ENCODE peak calls at places on chromosomes 13 and 19, in five cellular contexts. G is H1, E is neuronal stem cell, K is mesenchymal stem cell, Z is H9. R is an unnamed sample.

GRCh38 chr19:46840157-46840942 is 10.3 kb downstream of the AP2S1 start:
- DNase-seq in G (peak; percentile 60), K (peak; percentile 78), Z (peak; percentile 78), E (peak; percentile 71), R (peak; percentile 70)

GRCh38 chr13:39185326-39185725 is 147.1 kb downstream of the NHLRC3 start:
- DNase-seq in Z (no peak), K (no peak), G (no peak), E (no peak), R (no peak)

GRCh38 chr19:3389876-3390361 is 23.5 kb downstream of the NFIC start:
- DNase-seq in Z (peak; percentile 61), G (peak; percentile 65), K (peak; percentile 73), E (no peak), R (peak; percentile 39)

GRCh38 chr13:99062593-99062992 is 84.7 kb upstream of the DOCK9 start:
- DNase-seq in Z (no peak), E (no peak), K (no peak), G (no peak), R (peak; percentile 30)

GRCh38 chr19:13622727-13623126 is 116.4 kb upstream of the CACNA1A start:
- DNase-seq in G (no peak), K (no peak), Z (no peak), E (no peak), R (no peak)

GRCh38 chr13:85013006-85013405 is 786.2 kb downstream of the SLITRK6 start:
- DNase-seq in Z (no peak), K (no peak), E (no peak), G (no peak), R (no peak)

GRCh38 chr13:27022571-27023311 is 148.9 kb downstream of the USP12 start:
- DNase-seq in E (no peak), Z (peak; percentile 10), K (peak; percentile 91), G (no peak), R (peak; percentile 89)

GRCh38 chr19:33201473-33201872 is 7.3 kb downstream of the LRP3 start:
- DNase-seq in G (no peak), E (no peak), K (no peak), Z (no peak), R (no peak)

GRCh38 chr19:4504297-4504701 is 14.0 kb downstream of the PLIN4 start:
- DNase-seq in Z (no peak), G (no peak), E (no peak), K (no peak), R (no peak)

GRCh38 chr19:29375429-29376093 is 150.2 kb upstream of the VSTM2B start:
- DNase-seq in K (no peak), Z (peak; percentile 18), G (peak; percentile 19), E (no peak), R (no peak)

GRCh38 chr19:5691930-5692784 is 2.1 kb downstream of the RPL36 start:
- DNase-seq in E (no peak), Z (peak; percentile 42), K (peak; percentile 27), G (no peak), R (peak; percentile 11)

GRCh38 chr13:84136582-84136981 is 254.3 kb upstream of the SLITRK1 start:
- DNase-seq in K (no peak), Z (no peak), E (no peak), G (no peak), R (no peak)

GRCh38 chr19:1027953-1028902 is 1.8 kb downstream of the CNN2 start:
- DNase-seq in K (peak; percentile 95), E (peak; percentile 79), Z (peak; percentile 77), G (peak; percentile 77), R (peak; percentile 95)

GRCh38 chr13:27792393-27793218 is at the start of gene GSX1:
- DNase-seq in G (peak; percentile 87), Z (peak; percentile 88), K (peak; percentile 73), E (peak; percentile 85), R (peak; percentile 63)

GRCh38 chr19:45616709-45617027 is 14.7 kb upstream of the GPR4 start:
- DNase-seq in E (no peak), K (no peak), Z (peak; percentile 62), G (no peak), R (no peak)

GRCh38 chr19:55474269-55475265 is 1.9 kb upstream of the ZNF628 start:
- DNase-seq in E (no peak), K (no peak), G (no peak), Z (peak; percentile 25), R (no peak)
- H3K4me2 ChIP-seq in E (no peak overlapping the region), K (peak overlapping the region; percentile 8), G (peak overlapping the region; percentile 37), Z (no peak overlapping the region), R (no peak overlapping the region)

DNA sequence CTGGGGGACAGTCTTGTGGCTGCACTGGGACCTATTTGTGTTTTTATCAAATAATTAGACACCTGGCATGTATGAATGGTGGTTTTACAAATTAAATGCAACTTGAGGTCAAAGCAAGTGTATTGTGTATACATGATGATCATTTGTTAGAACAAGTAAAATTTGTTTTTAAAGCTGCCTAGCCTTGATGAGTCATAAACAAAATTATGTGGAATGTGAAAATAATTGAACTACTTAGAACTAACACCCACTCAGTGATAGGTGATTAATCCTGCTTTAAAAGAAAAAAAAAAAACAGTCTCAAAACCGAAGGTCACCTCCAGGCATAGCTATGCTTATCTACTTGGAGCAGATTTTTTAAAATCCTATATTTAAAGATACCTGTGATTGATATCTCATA is 770.3 kb upstream of the SLITRK5 start:
- DNase-seq in E (no peak), K (no peak), G (no peak), Z (no peak), R (no peak)
- H2BK15ac ChIP-seq in E (no peak overlapping the region), K (no peak overlapping the region), G (no peak overlapping the region), Z (no peak overlapping the region), R (no peak overlapping the region)

DNA sequence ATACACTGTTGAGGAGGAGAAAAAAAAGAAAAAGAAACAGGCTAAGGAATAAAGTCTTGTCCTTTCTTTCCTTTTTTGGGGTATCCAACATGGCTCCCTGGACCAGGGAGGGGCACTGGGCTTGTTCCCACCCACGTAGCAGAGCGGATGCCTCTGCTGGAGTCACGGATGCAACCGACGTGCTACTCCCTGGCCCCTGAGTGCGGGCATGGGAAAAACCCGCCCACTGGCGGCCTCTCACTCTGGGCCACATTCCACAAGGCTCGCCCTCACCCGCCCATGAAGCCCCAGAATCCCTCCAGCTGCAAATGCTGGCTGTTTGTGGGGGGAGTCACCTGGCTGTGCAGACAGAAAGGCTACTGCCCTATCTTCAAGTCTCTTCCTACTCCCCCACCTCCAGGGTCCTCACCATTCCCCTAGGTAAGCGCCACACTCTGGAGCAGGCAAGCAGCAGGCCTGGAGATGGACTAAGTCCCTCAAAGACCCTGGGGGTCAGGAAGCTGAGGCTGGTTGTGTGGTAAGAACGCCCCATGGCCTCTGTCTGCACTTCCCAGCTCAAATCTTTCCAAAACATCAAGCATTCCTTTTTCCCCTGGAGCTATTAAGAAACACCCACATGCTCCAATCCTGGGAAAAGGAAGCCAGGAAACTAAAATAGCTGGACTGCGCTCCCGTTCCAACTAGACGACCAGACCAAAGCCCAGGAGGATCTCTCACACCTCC is 17.8 kb upstream of the EPHX3 start:
- DNase-seq in Z (no peak), E (no peak), G (no peak), K (peak; percentile 81), R (peak; percentile 95)
- H4K8ac ChIP-seq in Z (no peak overlapping the region), E (no peak overlapping the region), G (no peak overlapping the region), K (peak overlapping the region; percentile 13), R (peak overlapping the region; percentile 99)

GRCh38 chr19:8458380-8458779 is 13.6 kb downstream of the HNRNPM start:
- DNase-seq in K (peak; percentile 37), G (no peak), Z (no peak), E (no peak), R (no peak)
- H3K4me2 ChIP-seq in K (no peak overlapping the region), G (no peak overlapping the region), Z (no peak overlapping the region), E (no peak overlapping the region), R (peak overlapping the region; percentile 77)

GRCh38 chr19:31350033-31350692 is 927 bp upstream of the TSHZ3 start:
- DNase-seq in G (peak; percentile 73), K (peak; percentile 58), E (no peak), Z (no peak), R (no peak)
- H2BK15ac ChIP-seq in G (no peak overlapping the region), K (peak overlapping the region; percentile 88), E (no peak overlapping the region), Z (no peak overlapping the region), R (no peak overlapping the region)

GRCh38 chr13:43626994-43627393 is 159.8 kb downstream of the ENOX1 start:
- DNase-seq in E (no peak), Z (no peak), K (no peak), G (no peak), R (no peak)

DNA sequence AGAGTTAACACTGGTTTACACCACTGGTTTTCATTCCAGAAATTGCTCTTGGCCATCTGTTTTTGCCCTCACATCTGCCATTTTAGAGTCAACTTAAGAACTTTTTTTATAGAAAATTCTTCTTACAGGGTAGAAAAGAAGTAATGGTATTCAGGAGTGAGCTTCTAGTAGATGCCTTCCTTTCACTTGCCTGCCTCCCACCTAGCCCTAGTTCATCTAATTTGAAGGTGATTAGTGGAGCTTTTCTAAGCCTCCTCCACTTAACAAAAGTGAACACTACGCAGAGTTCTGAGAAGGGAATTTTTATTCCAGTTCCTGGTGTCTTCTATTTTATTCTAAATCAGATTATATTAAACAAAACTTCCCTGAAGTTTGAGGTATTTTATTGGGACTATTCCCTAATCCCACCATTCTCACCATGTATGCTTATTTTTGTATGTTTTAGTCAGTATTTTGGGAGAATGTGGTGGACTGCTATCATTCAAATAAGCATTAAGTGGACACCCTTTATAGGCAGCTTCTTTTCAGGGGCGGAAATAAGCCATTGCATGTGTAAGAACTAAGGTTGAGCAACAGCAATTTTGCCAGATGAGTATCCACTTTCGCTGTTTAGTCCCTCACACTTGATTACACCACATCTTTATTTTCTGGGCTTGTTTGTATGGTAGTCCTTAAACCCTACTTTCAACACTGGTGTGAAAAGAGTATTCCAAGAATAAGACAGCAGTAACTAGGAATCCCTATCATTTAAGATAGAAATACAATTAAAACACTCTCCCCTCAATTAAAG is 156.9 kb downstream of the ENOX1 start:
- DNase-seq in Z (no peak), G (no peak), E (no peak), K (peak; percentile 59), R (peak; percentile 8)
- H4K8ac ChIP-seq in Z (no peak overlapping the region), G (no peak overlapping the region), E (no peak overlapping the region), K (no peak overlapping the region), R (no peak overlapping the region)

DNA sequence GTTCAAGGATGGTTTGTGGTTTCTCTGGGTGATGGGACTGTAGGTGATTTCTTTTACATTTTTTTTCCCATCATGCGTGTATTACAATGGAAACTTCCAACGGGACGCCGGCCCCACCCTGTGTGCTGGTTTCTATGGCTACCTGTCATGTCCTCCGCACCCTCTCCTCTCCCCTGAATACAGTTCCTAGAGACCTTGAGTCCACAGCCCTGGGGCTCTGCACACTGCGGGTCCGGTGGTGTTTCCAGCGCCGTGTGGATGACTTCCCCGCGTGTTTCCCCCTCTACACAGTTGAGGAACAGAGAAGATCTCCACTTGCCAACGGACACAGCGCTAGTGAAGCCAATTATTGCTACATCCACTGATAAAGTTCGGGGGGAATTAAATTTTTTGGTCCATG is 39.1 kb upstream of the GAS6 start:
- DNase-seq in E (no peak), Z (no peak), G (peak; percentile 37), K (no peak), R (no peak)
- H3K4me2 ChIP-seq in E (no peak overlapping the region), Z (no peak overlapping the region), G (no peak overlapping the region), K (no peak overlapping the region), R (no peak overlapping the region)

R was measured in IMR-90.